ENCODE peak calls at places on chromosomes 11 and 22, in four cellular contexts. T is GM20000, P is left ventricle myocardium superior, L is OCI-M1. U is an unnamed sample.

GRCh38 chr11:77959434-77959833 is 35.0 kb downstream of the INTS4 start:
- DNase-seq in P (no peak), L (no peak), T (no peak), U (no peak)

GRCh38 chr11:843818-844692 is 1.4 kb downstream of the TSPAN4 start:
- DNase-seq in L (peak; percentile 77), P (peak; percentile 93), T (no peak), U (no peak)

GRCh38 chr22:40202225-40202944 is 24.7 kb downstream of the TNRC6B start:
- DNase-seq in T (no peak), P (no peak), L (no peak), U (peak; percentile 63)

GRCh38 chr11:19437760-19438159 is 197.0 kb upstream of the E2F8 start:
- DNase-seq in L (no peak), T (no peak), P (no peak), U (no peak)

GRCh38 chr11:2434506-2435255 is 9.6 kb downstream of the TRPM5 start:
- DNase-seq in P (no peak), T (no peak), L (no peak), U (no peak)

GRCh38 chr11:23310276-23310675 is 450.0 kb upstream of the CCDC179 start:
- DNase-seq in T (no peak), P (no peak), L (no peak), U (no peak)

GRCh38 chr11:21888814-21889213 is 304.1 kb upstream of the ANO5 start:
- DNase-seq in P (no peak), L (peak; percentile 28), T (no peak), U (no peak)

GRCh38 chr22:44667829-44668189 is 34.2 kb upstream of the PRR5 start:
- DNase-seq in P (no peak), L (no peak), T (no peak), U (no peak)

GRCh38 chr11:12723410-12724297 is 49.4 kb downstream of the TEAD1 start:
- DNase-seq in T (no peak), P (no peak), L (no peak), U (no peak)